ENCODE peak calls at places on chromosomes 4 and X, in six cellular contexts. P, A, M, E, F and D are unnamed samples.

GRCh38 chr4:185638548-185639301 is 103.4 kb upstream of the PDLIM3 start:
- DNase-seq in P (no peak), A (no peak), M (no peak), E (no peak), F (no peak), D (no peak)

GRCh38 chr4:183430317-183430986 is 14.0 kb upstream of the CDKN2AIP start:
- DNase-seq in P (no peak), A (no peak), M (peak; percentile 37), E (no peak), F (no peak), D (no peak)

GRCh38 chr4:56619816-56620215 is 61.3 kb downstream of the HOPX start:
- DNase-seq in P (no peak), A (no peak), M (no peak), E (no peak), F (no peak), D (no peak)

GRCh38 chr4:151231915-151232595 is 44.9 kb upstream of the PRSS48 start:
- DNase-seq in P (no peak), A (no peak), M (no peak), E (no peak), F (no peak), D (no peak)

GRCh38 chr4:40698733-40699132 is 51.0 kb upstream of the NSUN7 start:
- DNase-seq in P (no peak), A (no peak), M (no peak), E (no peak), F (no peak), D (no peak)

GRCh38 chrX:106323357-106323756 is 155.3 kb downstream of the PWWP3B start:
- DNase-seq in P (no peak), A (no peak), M (no peak), E (no peak), F (no peak), D (no peak)

GRCh38 chr4:78414116-78414515 is 137.5 kb upstream of the ANXA3 start:
- DNase-seq in P (no peak), A (no peak), M (no peak), E (no peak), F (no peak), D (no peak)

GRCh38 chr4:9782136-9782436 is 652 bp downstream of the DRD5 start:
- DNase-seq in P (no peak), A (no peak), M (no peak), E (no peak), F (no peak), D (no peak)

GRCh38 chr4:93710847-93711430 is 117.6 kb upstream of the ATOH1 start:
- DNase-seq in P (no peak), A (no peak), M (no peak), E (no peak), F (no peak), D (no peak)

GRCh38 chrX:56366901-56367300 is 134.7 kb downstream of the KLF8 start:
- DNase-seq in P (no peak), A (no peak), M (no peak), E (no peak), F (no peak), D (no peak)

GRCh38 chr4:3041192-3042142 is 32.9 kb downstream of the HTT-AS start:
- DNase-seq in P (no peak), A (no peak), M (peak; percentile 44), E (peak; percentile 55), F (no peak), D (peak; percentile 91)

GRCh38 chr4:108051343-108051742 is 61.7 kb downstream of the HADH start:
- DNase-seq in P (no peak), A (no peak), M (no peak), E (no peak), F (no peak), D (no peak)

GRCh38 chr4:3529363-3529762 is 2.9 kb downstream of the LRPAP1 start:
- DNase-seq in P (no peak), A (no peak), M (no peak), E (no peak), F (no peak), D (peak; percentile 99)

GRCh38 chr4:128675083-128675482 is 134.4 kb upstream of the JADE1 start:
- DNase-seq in P (no peak), A (peak; percentile 90), M (no peak), E (no peak), F (no peak), D (no peak)

GRCh38 chr4:169160825-169161224 is 109.9 kb downstream of the SH3RF1 start:
- DNase-seq in P (no peak), A (no peak), M (no peak), E (no peak), F (no peak), D (no peak)

GRCh38 chr4:100379583-100380105 is 138.2 kb downstream of the EMCN start:
- DNase-seq in P (no peak), A (no peak), M (no peak), E (no peak), F (no peak), D (no peak)

GRCh38 chr4:6324999-6325790 is 55.5 kb downstream of the WFS1 start:
- DNase-seq in P (no peak), A (no peak), M (peak; percentile 45), E (no peak), F (no peak), D (no peak)

GRCh38 chr4:22348410-22348809 is 167.5 kb downstream of the ADGRA3 start:
- DNase-seq in P (no peak), A (no peak), M (no peak), E (no peak), F (no peak), D (no peak)

GRCh38 chrX:103783971-103784370 is 7.3 kb downstream of the PLP1 start:
- DNase-seq in P (no peak), A (no peak), M (no peak), E (no peak), F (no peak), D (no peak)

GRCh38 chr4:138891610-138892009 is 124.0 kb upstream of the NOCT start:
- DNase-seq in P (no peak), A (no peak), M (peak; percentile 36), E (no peak), F (no peak), D (no peak)

GRCh38 chr4:57303012-57303751 is 193.0 kb upstream of the IGFBP7 start:
- DNase-seq in P (peak; percentile 5), A (no peak), M (peak; percentile 28), E (no peak), F (no peak), D (peak; percentile 11)

GRCh38 chr4:146456681-146457080 is 65.1 kb downstream of the SLC10A7 start:
- DNase-seq in P (no peak), A (no peak), M (no peak), E (no peak), F (no peak), D (no peak)

GRCh38 chrX:118682258-118683014 is 45.0 kb upstream of the IL13RA1 start:
- DNase-seq in P (peak; percentile 1), A (no peak), M (peak; percentile 57), E (peak; percentile 6), F (no peak), D (no peak)

GRCh38 chrX:68894513-68895338 is 65.9 kb downstream of the EFNB1 start:
- DNase-seq in P (no peak), A (no peak), M (peak; percentile 88), E (no peak), F (peak; percentile 17), D (peak; percentile 42)

GRCh38 chr4:74428278-74428677 is 16.7 kb upstream of the AREG start:
- DNase-seq in P (no peak), A (no peak), M (peak; percentile 16), E (no peak), F (no peak), D (no peak)

GRCh38 chr4:143023519-143023918 is 161.2 kb upstream of the USP38 start:
- DNase-seq in P (no peak), A (no peak), M (no peak), E (no peak), F (no peak), D (peak; percentile 31)
- TF ChIP-seq MYC in P (no peak), A (no peak), M (no peak), E (no peak), F (no peak), D (no peak)

DNA sequence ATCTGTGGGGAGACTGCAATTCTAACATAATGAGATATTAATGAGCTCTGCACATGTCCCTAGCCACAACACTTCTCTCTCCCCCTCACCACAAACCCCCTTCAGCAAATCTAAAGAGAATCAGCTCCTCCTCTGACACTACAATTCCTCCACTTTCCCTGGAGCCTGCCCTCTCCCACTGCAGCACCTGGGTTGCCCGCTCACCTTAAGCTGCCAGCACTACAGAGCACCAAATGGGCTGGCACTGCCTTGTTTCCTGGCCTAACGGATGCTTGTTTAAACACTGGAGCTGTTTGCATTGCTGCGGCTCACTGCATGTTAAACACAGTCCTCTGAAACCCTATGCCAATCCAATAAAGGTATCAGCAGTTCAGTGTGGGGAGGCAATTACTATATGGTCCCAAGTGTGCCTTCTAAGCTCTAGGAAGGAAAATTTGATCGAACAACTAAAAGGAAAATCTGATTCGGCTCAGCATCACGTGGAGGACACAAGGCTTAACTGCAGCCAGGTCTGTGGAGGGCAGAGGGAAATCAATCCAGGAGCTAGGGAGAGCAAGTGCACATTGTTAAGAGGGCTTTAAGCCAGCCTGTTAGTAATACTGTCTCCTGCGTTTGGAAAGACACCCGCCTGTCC is 232.3 kb downstream of the MAML3 start:
- DNase-seq in P (no peak), A (no peak), M (peak; percentile 41), E (peak; percentile 48), F (no peak), D (no peak)
- TF ChIP-seq MYC in P (no peak), A (no peak), M (no peak), E (no peak), F (no peak), D (no peak)

DNA sequence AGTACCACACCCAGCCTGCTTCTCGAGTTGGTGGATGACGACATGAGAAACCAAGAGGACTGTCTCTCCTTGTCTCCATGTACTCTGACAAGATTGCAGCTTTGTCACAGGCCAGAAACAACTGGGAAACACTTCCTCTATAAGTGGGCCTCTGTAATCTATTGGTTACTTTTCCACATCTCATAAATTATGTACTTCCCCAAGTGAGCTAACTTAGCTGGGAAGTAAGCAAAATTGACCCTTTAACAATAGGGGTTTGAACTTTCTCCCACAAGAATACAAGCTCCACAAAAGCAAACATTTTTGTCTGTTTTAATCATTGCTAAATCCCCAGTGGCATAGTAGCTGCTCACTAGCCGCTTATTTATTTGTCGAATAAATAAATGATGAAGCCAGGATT is 14.1 kb upstream of the USO1 start:
- DNase-seq in P (no peak), A (no peak), M (peak; percentile 90), E (no peak), F (no peak), D (no peak)
- TF ChIP-seq MYC in P (no peak), A (no peak), M (no peak), E (no peak), F (no peak), D (no peak)

DNA sequence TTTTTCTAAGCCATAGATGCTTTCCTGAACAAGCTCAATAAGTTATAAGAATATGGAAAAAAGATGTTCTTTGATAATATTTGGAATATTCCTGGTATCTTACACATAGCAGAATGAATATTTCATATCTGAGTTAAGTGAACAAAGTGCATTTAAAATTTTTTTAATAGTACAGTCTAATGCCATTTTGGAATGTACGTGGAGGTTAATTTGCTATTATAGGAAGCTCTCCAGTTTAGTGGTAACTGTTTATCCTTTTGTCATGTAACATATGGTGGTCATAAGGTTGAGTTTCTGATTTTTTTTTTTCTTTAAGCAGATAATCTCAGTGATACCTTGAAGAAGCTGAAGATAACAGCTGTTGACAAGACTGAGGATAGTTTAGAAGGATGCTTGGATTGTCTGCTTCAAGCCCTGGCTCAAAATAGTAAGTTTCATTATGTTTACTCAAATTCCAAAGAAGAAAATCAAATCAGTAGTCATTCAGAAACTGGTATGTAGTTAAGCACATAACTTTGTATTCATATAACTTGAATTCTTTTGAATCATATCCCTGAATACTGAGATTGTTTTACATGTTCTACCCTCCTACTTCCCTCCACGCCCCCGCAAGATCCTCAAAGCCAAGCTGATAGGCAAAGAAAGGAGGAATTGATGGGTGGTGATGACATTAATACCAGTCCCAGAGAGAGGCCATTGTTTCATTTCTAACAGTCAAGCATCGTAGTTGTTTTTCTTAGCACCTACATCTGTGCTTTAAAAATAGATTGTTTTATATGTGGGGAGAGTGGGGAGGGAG is 32.1 kb downstream of the RAP1GDS1 start:
- DNase-seq in P (no peak), A (no peak), M (no peak), E (no peak), F (no peak), D (no peak)
- TF ChIP-seq MYC in P (no peak), A (no peak), M (no peak), E (no peak), F (no peak), D (no peak)